ENCODE peak calls at places on chromosomes 5 and 9, in ten cellular contexts. C is transverse colon, U is heart left ventricle, V is tibial artery, W is ovary, N is esophagus squamous epithelium, Z is H9, F is adrenal gland, S is astrocyte, B is Caco-2. Q is an unnamed sample.

GRCh38 chr9:79817469-79818004 is 245.8 kb downstream of the TLE4 start:
- DNase-seq in C (no peak), U (peak; percentile 29), V (no peak), W (no peak), N (no peak), Z (no peak), F (peak; percentile 41), S (peak; percentile 39), B (no peak), Q (no peak)

GRCh38 chr5:169703803-169704202 is 66.7 kb downstream of the DOCK2 start:
- DNase-seq in C (no peak), U (no peak), V (no peak), W (no peak), N (no peak), Z (no peak), F (no peak), S (no peak), B (no peak), Q (no peak)

GRCh38 chr5:61449756-61450155 is 117.7 kb downstream of the ZSWIM6 start:
- DNase-seq in C (no peak), U (no peak), V (no peak), W (no peak), N (no peak), Z (no peak), F (no peak), S (no peak), B (no peak), Q (peak; percentile 4)

GRCh38 chr5:65076251-65076869 is 307.6 kb downstream of the CWC27 start:
- DNase-seq in C (peak; percentile 17), U (peak; percentile 45), V (no peak), W (peak; percentile 27), N (no peak), Z (peak; percentile 64), F (peak; percentile 39), S (peak; percentile 72), B (peak; percentile 61), Q (peak; percentile 17)

GRCh38 chr5:1648806-1649205 is 125.0 kb upstream of the LPCAT1 start:
- DNase-seq in C (no peak), U (no peak), V (no peak), W (no peak), N (no peak), Z (no peak), F (no peak), S (peak; percentile 13), B (no peak), Q (no peak)

GRCh38 chr9:119074017-119074416 is 295.2 kb downstream of the BRINP1 start:
- DNase-seq in C (no peak), U (no peak), V (no peak), W (no peak), N (no peak), Z (no peak), F (no peak), S (no peak), B (no peak), Q (no peak)

GRCh38 chr5:132211787-132212186 is 15.9 kb downstream of the P4HA2 start:
- DNase-seq in C (no peak), U (peak; percentile 75), V (peak; percentile 61), W (no peak), N (no peak), Z (no peak), F (no peak), S (peak; percentile 48), B (no peak), Q (no peak)

GRCh38 chr5:72790188-72790587 is 26.3 kb upstream of the TNPO1 start:
- DNase-seq in C (no peak), U (no peak), V (no peak), W (no peak), N (no peak), Z (no peak), F (no peak), S (peak; percentile 0), B (no peak), Q (no peak)

GRCh38 chr9:129317179-129318011 is 139.3 kb upstream of the IER5L start:
- DNase-seq in C (no peak), U (no peak), V (peak; percentile 80), W (peak; percentile 67), N (no peak), Z (no peak), F (peak; percentile 70), S (no peak), B (peak; percentile 61), Q (no peak)

GRCh38 chr5:38151878-38152277 is 106.5 kb upstream of the EGFLAM start:
- DNase-seq in C (no peak), U (no peak), V (no peak), W (no peak), N (no peak), Z (no peak), F (no peak), S (no peak), B (no peak), Q (no peak)

GRCh38 chr5:52989025-52989780 is at the start of gene ITGA2:
- DNase-seq in C (peak; percentile 81), U (peak; percentile 44), V (peak; percentile 67), W (peak; percentile 26), N (no peak), Z (peak; percentile 73), F (peak; percentile 65), S (no peak), B (peak; percentile 86), Q (peak; percentile 55)

GRCh38 chr9:33165263-33166151 is 1.6 kb downstream of the B4GALT1 start:
- DNase-seq in C (peak; percentile 71), U (peak; percentile 46), V (peak; percentile 78), W (peak; percentile 42), N (no peak), Z (no peak), F (peak; percentile 80), S (peak; percentile 84), B (peak; percentile 93), Q (peak; percentile 63)

GRCh38 chr5:138032028-138032571 is 779 bp downstream of the FAM13B start:
- DNase-seq in C (peak; percentile 68), U (peak; percentile 74), V (peak; percentile 81), W (peak; percentile 73), N (peak; percentile 36), Z (peak; percentile 82), F (peak; percentile 77), S (peak; percentile 41), B (no peak), Q (peak; percentile 69)

GRCh38 chr5:68149189-68149588 is 66.4 kb upstream of the PIK3R1 start:
- DNase-seq in C (no peak), U (no peak), V (no peak), W (no peak), N (no peak), Z (no peak), F (no peak), S (peak; percentile 89), B (no peak), Q (no peak)

GRCh38 chr9:79759460-79759859 is 187.7 kb downstream of the TLE4 start:
- DNase-seq in C (no peak), U (no peak), V (no peak), W (no peak), N (no peak), Z (no peak), F (no peak), S (no peak), B (no peak), Q (no peak)

GRCh38 chr5:148776261-148776660 is 50.1 kb upstream of the ADRB2 start:
- DNase-seq in C (no peak), U (no peak), V (no peak), W (no peak), N (no peak), Z (no peak), F (no peak), S (no peak), B (no peak), Q (no peak)

DNA sequence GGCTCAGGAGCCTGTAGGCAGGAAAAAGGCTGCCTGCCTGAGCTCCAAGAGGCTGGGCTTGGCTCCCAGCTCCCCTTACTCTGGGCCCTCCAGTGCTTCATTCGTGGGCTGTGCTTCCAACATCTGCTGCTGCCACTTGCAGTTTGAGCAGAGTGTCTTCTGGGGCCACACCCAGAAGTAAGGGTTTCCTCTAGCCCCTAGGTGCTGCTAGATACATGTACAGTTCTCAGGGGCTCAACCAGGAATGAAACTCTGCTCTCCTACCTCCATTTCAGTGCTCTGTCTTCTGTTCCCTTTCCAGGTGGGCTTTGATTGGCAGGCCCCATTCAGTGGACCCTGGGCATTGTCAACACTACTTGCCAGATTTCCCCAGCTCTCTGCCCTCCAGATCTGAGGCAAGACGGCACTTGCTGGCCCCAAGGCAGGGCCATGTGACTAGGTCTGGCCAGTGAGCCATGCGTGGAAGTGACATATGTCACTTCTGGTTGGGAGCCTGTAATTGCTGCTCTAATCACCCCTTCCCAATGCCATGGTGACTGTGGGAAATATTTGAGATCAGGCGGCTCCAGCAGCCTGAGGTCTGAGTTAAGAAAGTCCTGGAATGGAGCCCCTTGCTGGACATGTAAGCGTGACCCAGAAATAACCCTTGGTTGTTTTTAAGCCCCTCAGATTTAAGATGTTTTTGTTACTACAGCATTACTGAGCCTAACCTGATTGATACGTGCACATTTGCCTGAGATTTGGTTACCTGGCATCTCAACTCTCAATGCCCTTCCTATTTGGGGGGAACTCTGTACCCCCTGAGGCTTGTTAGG is 9.4 kb upstream of the BOD1 start:
- DNase-seq in C (no peak), U (no peak), V (no peak), W (no peak), N (no peak), Z (no peak), F (no peak), S (no peak), B (no peak), Q (no peak)
- TF ChIP-seq CTCF in C (no peak), U (peak; percentile 6), V (no peak), W (no peak), N (no peak), Z (no peak), F (no peak), S (no peak), B (peak; percentile 25), Q (no peak)

DNA sequence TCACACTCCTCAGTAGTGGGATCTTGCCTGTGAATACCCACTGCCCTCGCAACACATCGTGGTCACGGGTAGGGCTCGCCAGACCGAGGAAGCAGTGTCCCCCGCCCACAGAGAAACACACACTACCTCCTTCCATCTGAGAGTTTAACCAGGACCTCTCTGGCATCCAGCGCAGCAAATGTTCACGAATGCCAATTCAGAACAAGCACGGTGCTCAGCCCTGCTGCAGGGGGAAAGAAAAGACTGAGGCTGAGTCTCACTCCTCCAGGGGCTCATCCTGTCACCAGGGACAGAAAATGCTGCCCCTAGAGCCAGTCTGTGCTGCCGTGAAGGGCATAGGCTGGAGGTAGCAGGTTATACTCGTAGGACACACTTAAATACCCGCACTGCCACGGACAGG is 42.4 kb upstream of the SYNPO start:
- DNase-seq in C (no peak), U (peak; percentile 30), V (no peak), W (no peak), N (no peak), Z (no peak), F (no peak), S (no peak), B (no peak), Q (no peak)
- H3K4me1 ChIP-seq in C (peaks cover 20% of the 10 kb centered on the region), U (peaks cover 62% of the 10 kb centered on the region), V (no peaks in the 10 kb centered on the region), W (peaks cover 33% of the 10 kb centered on the region), N (peaks cover 81% of the 10 kb centered on the region), Z (no peaks in the 10 kb centered on the region), F (peaks cover 8% of the 10 kb centered on the region), S (peaks cover 28% of the 10 kb centered on the region), B (peaks cover 33% of the 10 kb centered on the region), Q (peaks cover 18% of the 10 kb centered on the region)

GRCh38 chr5:139650031-139650688 is 2.0 kb downstream of the CXXC5 start:
- DNase-seq in C (peak; percentile 55), U (peak; percentile 45), V (peak; percentile 79), W (peak; percentile 25), N (no peak), Z (no peak), F (no peak), S (no peak), B (no peak), Q (peak; percentile 53)
- TF ChIP-seq CTCF in C (peak; percentile 35), U (peak; percentile 41), V (peak; percentile 50), W (no peak), N (no peak), Z (peak; percentile 55), F (peak; percentile 12), S (no peak), B (peak; percentile 53), Q (peak; percentile 32)

GRCh38 chr5:140569197-140569596 is 4.6 kb downstream of the SLC35A4 start:
- DNase-seq in C (no peak), U (no peak), V (no peak), W (no peak), N (no peak), Z (no peak), F (no peak), S (no peak), B (no peak), Q (no peak)
- H3K4me1 ChIP-seq in C (peaks cover 17% of the 10 kb centered on the region), U (peaks cover 71% of the 10 kb centered on the region), V (no peaks in the 10 kb centered on the region), W (peaks cover 15% of the 10 kb centered on the region), N (peaks cover 71% of the 10 kb centered on the region), Z (peaks cover 2% of the 10 kb centered on the region), F (peaks cover 54% of the 10 kb centered on the region), S (peaks cover 10% of the 10 kb centered on the region), B (no peaks in the 10 kb centered on the region), Q (peaks cover 16% of the 10 kb centered on the region)